ENCODE peak calls at places on chromosomes 7 and 10, in seven cellular contexts. One of them, this sample, is unnamed.

GRCh38 chr10:115049957-115050356 is 43.2 kb upstream of the ATRNL1 start:
- DNase-seq in GM06990: no peak
- DNase-seq in hepatocyte: no peak
- DNase-seq in PC-3: no peak
- DNase-seq in mesothelial cell of epicardium: no peak
- DNase-seq in HFFc6: peak; percentile 9
- DNase-seq in nephron progenitor cell: no peak
- DNase-seq in this sample: no peak

GRCh38 chr10:122341141-122341810 is 33.2 kb upstream of the PLEKHA1 start:
- DNase-seq in HFFc6: no peak
- DNase-seq in GM06990: no peak
- DNase-seq in mesothelial cell of epicardium: no peak
- DNase-seq in PC-3: no peak
- DNase-seq in hepatocyte: no peak
- DNase-seq in nephron progenitor cell: no peak
- DNase-seq in this sample: no peak

GRCh38 chr7:44565795-44566559 is 7.7 kb downstream of the DDX56 start:
- DNase-seq in nephron progenitor cell: no peak
- DNase-seq in PC-3: no peak
- DNase-seq in hepatocyte: no peak
- DNase-seq in mesothelial cell of epicardium: no peak
- DNase-seq in GM06990: no peak
- DNase-seq in HFFc6: no peak
- DNase-seq in this sample: no peak

GRCh38 chr7:78620931-78621330 is 822.4 kb downstream of the PHTF2 start:
- DNase-seq in nephron progenitor cell: peak; percentile 35
- DNase-seq in mesothelial cell of epicardium: no peak
- DNase-seq in HFFc6: no peak
- DNase-seq in GM06990: no peak
- DNase-seq in PC-3: peak; percentile 45
- DNase-seq in hepatocyte: peak; percentile 55
- DNase-seq in this sample: no peak

GRCh38 chr10:26714385-26714784 is 16.9 kb downstream of the PDSS1 start:
- DNase-seq in nephron progenitor cell: no peak
- DNase-seq in HFFc6: no peak
- DNase-seq in mesothelial cell of epicardium: no peak
- DNase-seq in GM06990: no peak
- DNase-seq in PC-3: no peak
- DNase-seq in hepatocyte: no peak
- DNase-seq in this sample: no peak

GRCh38 chr10:130017631-130018022 is 53.6 kb upstream of the EBF3 start:
- DNase-seq in mesothelial cell of epicardium: no peak
- DNase-seq in nephron progenitor cell: no peak
- DNase-seq in hepatocyte: no peak
- DNase-seq in HFFc6: no peak
- DNase-seq in GM06990: no peak
- DNase-seq in PC-3: no peak
- DNase-seq in this sample: no peak

GRCh38 chr7:930975-931758 is 23.3 kb downstream of the ADAP1 start:
- DNase-seq in nephron progenitor cell: no peak
- DNase-seq in hepatocyte: no peak
- DNase-seq in GM06990: peak; percentile 13
- DNase-seq in mesothelial cell of epicardium: no peak
- DNase-seq in PC-3: no peak
- DNase-seq in HFFc6: no peak
- DNase-seq in this sample: no peak

GRCh38 chr10:59047180-59047579 is 129.3 kb upstream of the PHYHIPL start:
- DNase-seq in mesothelial cell of epicardium: no peak
- DNase-seq in hepatocyte: no peak
- DNase-seq in nephron progenitor cell: no peak
- DNase-seq in PC-3: peak; percentile 11
- DNase-seq in HFFc6: no peak
- DNase-seq in GM06990: no peak
- DNase-seq in this sample: no peak

GRCh38 chr7:48617988-48618387 is 306.4 kb upstream of the CDC14C start:
- DNase-seq in PC-3: peak; percentile 6
- DNase-seq in mesothelial cell of epicardium: no peak
- DNase-seq in hepatocyte: no peak
- DNase-seq in GM06990: no peak
- DNase-seq in HFFc6: no peak
- DNase-seq in nephron progenitor cell: no peak
- DNase-seq in this sample: no peak

GRCh38 chr10:70715853-70716795 is 43.8 kb downstream of the ADAMTS14 start:
- DNase-seq in nephron progenitor cell: no peak
- DNase-seq in PC-3: peak; percentile 69
- DNase-seq in hepatocyte: peak; percentile 23
- DNase-seq in HFFc6: peak; percentile 57
- DNase-seq in GM06990: no peak
- DNase-seq in mesothelial cell of epicardium: no peak
- DNase-seq in this sample: no peak

GRCh38 chr7:49264530-49264929 is 340.2 kb downstream of the CDC14C start:
- DNase-seq in PC-3: no peak
- DNase-seq in mesothelial cell of epicardium: no peak
- DNase-seq in hepatocyte: no peak
- DNase-seq in nephron progenitor cell: no peak
- DNase-seq in GM06990: no peak
- DNase-seq in HFFc6: no peak
- DNase-seq in this sample: no peak

GRCh38 chr7:88289505-88290129 is 17.1 kb downstream of the STEAP4 start:
- DNase-seq in GM06990: no peak
- DNase-seq in nephron progenitor cell: no peak
- DNase-seq in hepatocyte: no peak
- DNase-seq in PC-3: peak; percentile 88
- DNase-seq in mesothelial cell of epicardium: no peak
- DNase-seq in HFFc6: no peak
- DNase-seq in this sample: no peak

GRCh38 chr10:4034907-4035581 is 250.0 kb upstream of the KLF6 start:
- DNase-seq in hepatocyte: peak; percentile 27
- DNase-seq in HFFc6: no peak
- DNase-seq in PC-3: no peak
- DNase-seq in mesothelial cell of epicardium: no peak
- DNase-seq in nephron progenitor cell: no peak
- DNase-seq in GM06990: no peak
- DNase-seq in this sample: no peak

GRCh38 chr7:107232568-107233090 is 63.8 kb downstream of the HBP1 start:
- DNase-seq in hepatocyte: no peak
- DNase-seq in HFFc6: peak; percentile 42
- DNase-seq in PC-3: peak; percentile 50
- DNase-seq in mesothelial cell of epicardium: no peak
- DNase-seq in GM06990: no peak
- DNase-seq in nephron progenitor cell: no peak
- DNase-seq in this sample: no peak

GRCh38 chr7:47951374-47951773 is 3.1 kb upstream of the PKD1L1 start:
- DNase-seq in GM06990: no peak
- DNase-seq in PC-3: peak; percentile 58
- DNase-seq in HFFc6: no peak
- DNase-seq in nephron progenitor cell: no peak
- DNase-seq in mesothelial cell of epicardium: no peak
- DNase-seq in hepatocyte: peak; percentile 35
- DNase-seq in this sample: no peak

GRCh38 chr7:111312966-111313365 is 222.0 kb downstream of the LRRN3 start:
- DNase-seq in GM06990: no peak
- DNase-seq in PC-3: peak; percentile 29
- DNase-seq in HFFc6: peak; percentile 2
- DNase-seq in mesothelial cell of epicardium: no peak
- DNase-seq in nephron progenitor cell: no peak
- DNase-seq in hepatocyte: peak; percentile 4
- DNase-seq in this sample: no peak

GRCh38 chr10:129586897-129587443 is 119.9 kb downstream of the MGMT start:
- DNase-seq in HFFc6: peak; percentile 3
- DNase-seq in nephron progenitor cell: no peak
- DNase-seq in mesothelial cell of epicardium: no peak
- DNase-seq in hepatocyte: no peak
- DNase-seq in GM06990: no peak
- DNase-seq in PC-3: peak; percentile 2
- DNase-seq in this sample: no peak

GRCh38 chr7:40622830-40623507 is 488.2 kb downstream of the SUGCT start:
- DNase-seq in PC-3: no peak
- DNase-seq in GM06990: no peak
- DNase-seq in mesothelial cell of epicardium: no peak
- DNase-seq in HFFc6: no peak
- DNase-seq in nephron progenitor cell: no peak
- DNase-seq in hepatocyte: peak; percentile 26
- DNase-seq in this sample: peak; percentile 19

GRCh38 chr10:43210556-43210955 is 56.3 kb downstream of the RASGEF1A start:
- DNase-seq in HFFc6: no peak
- DNase-seq in mesothelial cell of epicardium: no peak
- DNase-seq in PC-3: no peak
- DNase-seq in GM06990: no peak
- DNase-seq in nephron progenitor cell: no peak
- DNase-seq in hepatocyte: no peak
- DNase-seq in this sample: no peak

GRCh38 chr7:148260605-148261004 is 330.0 kb upstream of the C7orf33 start:
- DNase-seq in hepatocyte: peak; percentile 19
- DNase-seq in mesothelial cell of epicardium: no peak
- DNase-seq in GM06990: no peak
- DNase-seq in nephron progenitor cell: no peak
- DNase-seq in PC-3: no peak
- DNase-seq in HFFc6: no peak
- DNase-seq in this sample: no peak

GRCh38 chr7:78159537-78159936 is 361.0 kb downstream of the PHTF2 start:
- DNase-seq in nephron progenitor cell: no peak
- DNase-seq in mesothelial cell of epicardium: no peak
- DNase-seq in PC-3: no peak
- DNase-seq in HFFc6: no peak
- DNase-seq in hepatocyte: no peak
- DNase-seq in GM06990: no peak
- DNase-seq in this sample: no peak

GRCh38 chr7:131007439-131008330 is 273.7 kb upstream of the KLF14 start:
- DNase-seq in GM06990: peak; percentile 70
- DNase-seq in PC-3: peak; percentile 97
- DNase-seq in nephron progenitor cell: peak; percentile 41
- DNase-seq in mesothelial cell of epicardium: no peak
- DNase-seq in HFFc6: peak; percentile 74
- DNase-seq in hepatocyte: peak; percentile 87
- DNase-seq in this sample: no peak

GRCh38 chr7:89772276-89772675 is 382.0 kb upstream of the STEAP1 start:
- DNase-seq in HFFc6: no peak
- DNase-seq in hepatocyte: no peak
- DNase-seq in mesothelial cell of epicardium: no peak
- DNase-seq in nephron progenitor cell: no peak
- DNase-seq in PC-3: peak; percentile 35
- DNase-seq in GM06990: no peak
- DNase-seq in this sample: no peak

GRCh38 chr7:89773594-89773993 is 380.7 kb upstream of the STEAP1 start:
- DNase-seq in mesothelial cell of epicardium: no peak
- DNase-seq in PC-3: no peak
- DNase-seq in hepatocyte: no peak
- DNase-seq in GM06990: no peak
- DNase-seq in nephron progenitor cell: no peak
- DNase-seq in HFFc6: no peak
- DNase-seq in this sample: no peak

GRCh38 chr7:89775459-89775858 is 378.8 kb upstream of the STEAP1 start:
- DNase-seq in nephron progenitor cell: no peak
- DNase-seq in hepatocyte: no peak
- DNase-seq in HFFc6: no peak
- DNase-seq in mesothelial cell of epicardium: no peak
- DNase-seq in GM06990: no peak
- DNase-seq in PC-3: no peak
- DNase-seq in this sample: no peak

GRCh38 chr7:89770156-89770555 is 384.1 kb upstream of the STEAP1 start:
- DNase-seq in HFFc6: no peak
- DNase-seq in GM06990: no peak
- DNase-seq in nephron progenitor cell: no peak
- DNase-seq in hepatocyte: no peak
- DNase-seq in mesothelial cell of epicardium: no peak
- DNase-seq in PC-3: no peak
- DNase-seq in this sample: no peak

GRCh38 chr7:89771003-89771636 is 383.1 kb upstream of the STEAP1 start:
- DNase-seq in hepatocyte: no peak
- DNase-seq in nephron progenitor cell: no peak
- DNase-seq in GM06990: no peak
- DNase-seq in PC-3: peak; percentile 25
- DNase-seq in mesothelial cell of epicardium: no peak
- DNase-seq in HFFc6: no peak
- DNase-seq in this sample: no peak
- TF ChIP-seq CTCF in hepatocyte: peak; percentile 39
- TF ChIP-seq CTCF in nephron progenitor cell: no peak
- TF ChIP-seq CTCF in GM06990: peak; percentile 12
- TF ChIP-seq CTCF in PC-3: peak; percentile 48
- TF ChIP-seq CTCF in mesothelial cell of epicardium: no peak
- TF ChIP-seq CTCF in HFFc6: no peak
- TF ChIP-seq CTCF in this sample: peak; percentile 1

GRCh38 chr7:156220701-156221100 is 408.4 kb upstream of the SHH start:
- DNase-seq in GM06990: no peak
- DNase-seq in HFFc6: no peak
- DNase-seq in PC-3: no peak
- DNase-seq in mesothelial cell of epicardium: no peak
- DNase-seq in nephron progenitor cell: no peak
- DNase-seq in hepatocyte: no peak
- DNase-seq in this sample: no peak
- TF ChIP-seq CTCF in GM06990: no peak
- TF ChIP-seq CTCF in HFFc6: no peak
- TF ChIP-seq CTCF in PC-3: no peak
- TF ChIP-seq CTCF in mesothelial cell of epicardium: no peak
- TF ChIP-seq CTCF in nephron progenitor cell: no peak
- TF ChIP-seq CTCF in hepatocyte: no peak
- TF ChIP-seq CTCF in this sample: no peak

GRCh38 chr10:6721480-6721879 is 141.4 kb upstream of the PRKCQ start:
- DNase-seq in hepatocyte: peak; percentile 65
- DNase-seq in nephron progenitor cell: no peak
- DNase-seq in GM06990: no peak
- DNase-seq in mesothelial cell of epicardium: no peak
- DNase-seq in HFFc6: peak; percentile 94
- DNase-seq in PC-3: peak; percentile 54
- DNase-seq in this sample: peak; percentile 92
- TF ChIP-seq CTCF in hepatocyte: peak; percentile 35
- TF ChIP-seq CTCF in nephron progenitor cell: no peak
- TF ChIP-seq CTCF in GM06990: no peak
- TF ChIP-seq CTCF in mesothelial cell of epicardium: no peak
- TF ChIP-seq CTCF in HFFc6: peak; percentile 53
- TF ChIP-seq CTCF in PC-3: peak; percentile 23
- TF ChIP-seq CTCF in this sample: peak; percentile 62

GRCh38 chr7:141710301-141710700 is 2.1 kb downstream of the WEE2 start:
- DNase-seq in mesothelial cell of epicardium: no peak
- DNase-seq in HFFc6: no peak
- DNase-seq in nephron progenitor cell: no peak
- DNase-seq in PC-3: no peak
- DNase-seq in hepatocyte: no peak
- DNase-seq in GM06990: no peak
- DNase-seq in this sample: no peak
- TF ChIP-seq CTCF in mesothelial cell of epicardium: no peak
- TF ChIP-seq CTCF in HFFc6: no peak
- TF ChIP-seq CTCF in nephron progenitor cell: no peak
- TF ChIP-seq CTCF in PC-3: peak; percentile 47
- TF ChIP-seq CTCF in hepatocyte: no peak
- TF ChIP-seq CTCF in GM06990: no peak
- TF ChIP-seq CTCF in this sample: no peak

GRCh38 chr10:15585303-15585715 is 134.4 kb downstream of the ITGA8 start:
- DNase-seq in PC-3: peak; percentile 44
- DNase-seq in hepatocyte: peak; percentile 60
- DNase-seq in GM06990: peak; percentile 12
- DNase-seq in nephron progenitor cell: peak; percentile 62
- DNase-seq in HFFc6: peak; percentile 51
- DNase-seq in mesothelial cell of epicardium: no peak
- DNase-seq in this sample: peak; percentile 64
- TF ChIP-seq CTCF in PC-3: peak; percentile 73
- TF ChIP-seq CTCF in hepatocyte: peak; percentile 66
- TF ChIP-seq CTCF in GM06990: peak; percentile 85
- TF ChIP-seq CTCF in nephron progenitor cell: peak; percentile 87
- TF ChIP-seq CTCF in HFFc6: peak; percentile 96
- TF ChIP-seq CTCF in mesothelial cell of epicardium: peak; percentile 74
- TF ChIP-seq CTCF in this sample: peak; percentile 86

This sample was measured in AG09319.